ENCODE peak calls at places on chromosomes 6 and 20, in six cellular contexts. I, H, D, F, S and G are unnamed samples.
A peak's percentile ranks its signal among the peaks of the same experiment; 100 is the strongest.

GRCh38 chr6:162442675-162443074 is 284.9 kb downstream of the PRKN start:
- DNase-seq in I (no peak), H (no peak), D (no peak), F (no peak), S (peak; percentile 6), G (no peak)

GRCh38 chr6:148509152-148509571 is 166.5 kb downstream of the SASH1 start:
- DNase-seq in I (no peak), H (no peak), D (peak; percentile 82), F (no peak), S (no peak), G (no peak)

GRCh38 chr6:33688451-33689147 is 22.9 kb downstream of the UQCC2 start:
- DNase-seq in I (no peak), H (no peak), D (no peak), F (no peak), S (no peak), G (no peak)

GRCh38 chr20:63342561-63343459 is 18.3 kb downstream of the CHRNA4 start:
- DNase-seq in I (no peak), H (no peak), D (no peak), F (no peak), S (no peak), G (no peak)

GRCh38 chr6:142731611-142732010 is 213.4 kb downstream of the HIVEP2 start:
- DNase-seq in I (no peak), H (no peak), D (no peak), F (no peak), S (no peak), G (no peak)

GRCh38 chr20:44720994-44721784 is 6.0 kb downstream of the CCN5 start:
- DNase-seq in I (no peak), H (no peak), D (peak; percentile 90), F (no peak), S (no peak), G (peak; percentile 69)

GRCh38 chr6:36533321-36533720 is 14.0 kb downstream of the STK38 start:
- DNase-seq in I (no peak), H (no peak), D (no peak), F (no peak), S (no peak), G (no peak)

GRCh38 chr6:41630069-41630468 is 8.2 kb upstream of the MDFI start:
- DNase-seq in I (no peak), H (no peak), D (no peak), F (no peak), S (no peak), G (no peak)

GRCh38 chr20:58044286-58044685 is 184.2 kb downstream of the ANKRD60 start:
- DNase-seq in I (no peak), H (no peak), D (no peak), F (no peak), S (no peak), G (no peak)

GRCh38 chr20:25176184-25176583 is 19.3 kb upstream of the ENTPD6 start:
- DNase-seq in I (no peak), H (no peak), D (no peak), F (no peak), S (no peak), G (no peak)